ENCODE peak calls at places on chromosomes 7 and 10, in four cellular contexts. H is posterior vena cava, X is GDM1, L is fibroblast of gingiva. T is an unnamed sample.

GRCh38 chr7:151696738-151697514 is 177.2 kb upstream of the RHEB start:
- DNase-seq in L (no peak), X (no peak), H (no peak), T (peak; percentile 88)

GRCh38 chr10:23088609-23089008 is 6.8 kb upstream of the MSRB2 start:
- DNase-seq in H (no peak), X (no peak), L (no peak), T (no peak)

GRCh38 chr10:3010327-3010726 is 57.0 kb upstream of the PFKP start:
- DNase-seq in L (no peak), X (no peak), H (no peak), T (no peak)

GRCh38 chr7:73376671-73377412 is 48.9 kb downstream of the FKBP6 start:
- DNase-seq in L (no peak), H (no peak), X (no peak), T (no peak)

GRCh38 chr7:100406767-100407166 is 21.7 kb downstream of the ZCWPW1 start:
- DNase-seq in L (no peak), X (no peak), H (no peak), T (no peak)

GRCh38 chr7:101882595-101883564 is 65.5 kb downstream of the CUX1 start:
- DNase-seq in X (no peak), L (peak; percentile 100), H (peak; percentile 93), T (peak; percentile 93)

GRCh38 chr10:127797339-127797738 is 60.4 kb downstream of the FOXI2 start:
- DNase-seq in L (peak; percentile 13), H (no peak), X (no peak), T (no peak)

GRCh38 chr7:43034535-43035002 is 77.9 kb upstream of the HECW1 start:
- DNase-seq in H (no peak), X (no peak), L (no peak), T (no peak)

GRCh38 chr10:26781797-26782196 is 79.0 kb downstream of the ABI1 start:
- DNase-seq in X (no peak), L (no peak), H (no peak), T (no peak)

GRCh38 chr10:12796431-12797185 is 204.9 kb downstream of the CCDC3 start:
- DNase-seq in X (no peak), H (no peak), L (no peak), T (no peak)

GRCh38 chr7:116687801-116688201 is 15.8 kb downstream of the MET start:
- DNase-seq in H (no peak), L (peak; percentile 36), X (no peak), T (peak; percentile 59)

GRCh38 chr10:11668847-11669610 is 57.6 kb upstream of the USP6NL start:
- DNase-seq in X (no peak), L (no peak), H (no peak), T (no peak)

GRCh38 chr10:3080608-3081007 is 13.3 kb downstream of the PFKP start:
- DNase-seq in X (no peak), L (no peak), H (no peak), T (no peak)

GRCh38 chr10:77537720-77538373 is 99.8 kb downstream of the KCNMA1 start:
- DNase-seq in H (peak; percentile 84), L (no peak), X (no peak), T (no peak)

GRCh38 chr10:98361131-98361633 is 53.8 kb downstream of the PYROXD2 start:
- DNase-seq in H (peak; percentile 97), X (no peak), L (peak; percentile 98), T (peak; percentile 74)

GRCh38 chr7:86947956-86948355 is 111.5 kb downstream of the ELAPOR2 start:
- DNase-seq in L (no peak), H (no peak), X (no peak), T (no peak)

GRCh38 chr7:91383186-91383585 is 119.0 kb downstream of the FZD1 start:
- DNase-seq in H (no peak), X (no peak), L (peak; percentile 27), T (no peak)

GRCh38 chr10:29099415-29099814 is 189.5 kb upstream of the LYZL1 start:
- DNase-seq in L (no peak), X (no peak), H (no peak), T (no peak)

GRCh38 chr7:128715079-128715478 is 24.1 kb upstream of the CALU start:
- DNase-seq in L (no peak), X (no peak), H (no peak), T (no peak)

GRCh38 chr10:79221110-79222051 is 125.9 kb upstream of the PPIF start:
- DNase-seq in H (peak; percentile 89), L (peak; percentile 33), X (no peak), T (no peak)

GRCh38 chr7:159064121-159064815 is 80.4 kb downstream of the VIPR2 start:
- DNase-seq in H (no peak), L (no peak), X (no peak), T (no peak)

GRCh38 chr10:59382831-59383295 is 20.5 kb upstream of the FAM13C start:
- DNase-seq in X (no peak), L (no peak), H (no peak), T (no peak)

GRCh38 chr7:27515933-27516332 is 146.8 kb downstream of the HIBADH start:
- DNase-seq in H (no peak), X (no peak), L (no peak), T (no peak)

GRCh38 chr7:117550625-117551024 is 70.8 kb downstream of the CFTR start:
- DNase-seq in X (no peak), H (no peak), L (no peak), T (no peak)

GRCh38 chr7:97215556-97215955 is 98.1 kb downstream of the SDHAF3 start:
- DNase-seq in X (no peak), L (no peak), H (no peak), T (no peak)

GRCh38 chr10:66860376-66860945 is 65.4 kb upstream of the LRRTM3 start:
- DNase-seq in L (no peak), X (no peak), H (no peak), T (no peak)

GRCh38 chr10:35797187-35797586 is 155.1 kb upstream of the FZD8 start:
- DNase-seq in L (no peak), H (no peak), X (no peak), T (no peak)